ENCODE peak calls at places on chromosomes 12 and 14, in five cellular contexts. One of them, this sample, is unnamed.

GRCh38 chr14:97180304-97181200 is 383.4 kb downstream of the VRK1 start:
- DNase-seq in AG04450: no peak
- DNase-seq in substantia nigra: no peak
- DNase-seq in tibial artery: no peak
- DNase-seq in thyroid gland: no peak
- DNase-seq in this sample: no peak

GRCh38 chr14:52703225-52703624 is 3.8 kb upstream of the PSMC6 start:
- DNase-seq in substantia nigra: no peak
- DNase-seq in tibial artery: no peak
- DNase-seq in thyroid gland: no peak
- DNase-seq in AG04450: peak
- DNase-seq in this sample: no peak

GRCh38 chr12:1864867-1865266 is 44.5 kb downstream of the LRTM2 start:
- DNase-seq in substantia nigra: no peak
- DNase-seq in tibial artery: no peak
- DNase-seq in AG04450: no peak
- DNase-seq in thyroid gland: no peak
- DNase-seq in this sample: no peak

GRCh38 chr12:27334052-27334720 is 1.6 kb downstream of the BMAL2 start:
- DNase-seq in substantia nigra: no peak
- DNase-seq in tibial artery: no peak
- DNase-seq in thyroid gland: no peak
- DNase-seq in AG04450: no peak
- DNase-seq in this sample: no peak

GRCh38 chr12:110102255-110102654 is 21.9 kb upstream of the IFT81 start:
- DNase-seq in tibial artery: peak
- DNase-seq in thyroid gland: peak
- DNase-seq in AG04450: no peak
- DNase-seq in substantia nigra: no peak
- DNase-seq in this sample: no peak

GRCh38 chr12:49985981-49986380 is 13.2 kb downstream of the AQP6 start:
- DNase-seq in AG04450: no peak
- DNase-seq in thyroid gland: no peak
- DNase-seq in tibial artery: no peak
- DNase-seq in substantia nigra: no peak
- DNase-seq in this sample: no peak

GRCh38 chr12:132345126-132345525 is 15.7 kb upstream of the GALNT9 start:
- DNase-seq in thyroid gland: no peak
- DNase-seq in tibial artery: no peak
- DNase-seq in substantia nigra: no peak
- DNase-seq in AG04450: no peak
- DNase-seq in this sample: no peak

GRCh38 chr12:47819544-47819901 is 180 bp downstream of the HDAC7 start:
- DNase-seq in thyroid gland: no peak
- DNase-seq in AG04450: no peak
- DNase-seq in substantia nigra: no peak
- DNase-seq in tibial artery: no peak
- DNase-seq in this sample: no peak

GRCh38 chr12:28882444-28882843 is 266.6 kb upstream of the FAR2 start:
- DNase-seq in thyroid gland: no peak
- DNase-seq in tibial artery: no peak
- DNase-seq in AG04450: no peak
- DNase-seq in substantia nigra: no peak
- DNase-seq in this sample: no peak

GRCh38 chr14:52808101-52808500 is 16.7 kb upstream of the GNPNAT1 start:
- DNase-seq in AG04450: no peak
- DNase-seq in substantia nigra: no peak
- DNase-seq in tibial artery: no peak
- DNase-seq in thyroid gland: no peak
- DNase-seq in this sample: no peak

GRCh38 chr12:90246673-90247072 is 538.0 kb upstream of the ATP2B1 start:
- DNase-seq in substantia nigra: no peak
- DNase-seq in AG04450: no peak
- DNase-seq in tibial artery: no peak
- DNase-seq in thyroid gland: no peak
- DNase-seq in this sample: no peak

GRCh38 chr12:90250041-90250440 is 541.4 kb upstream of the ATP2B1 start:
- DNase-seq in thyroid gland: peak
- DNase-seq in tibial artery: no peak
- DNase-seq in substantia nigra: no peak
- DNase-seq in AG04450: no peak
- DNase-seq in this sample: no peak

GRCh38 chr12:90253674-90254181 is 545.1 kb upstream of the ATP2B1 start:
- DNase-seq in thyroid gland: peak
- DNase-seq in substantia nigra: no peak
- DNase-seq in AG04450: peak
- DNase-seq in tibial artery: peak
- DNase-seq in this sample: peak

GRCh38 chr12:90253142-90253541 is 544.5 kb upstream of the ATP2B1 start:
- DNase-seq in substantia nigra: no peak
- DNase-seq in AG04450: no peak
- DNase-seq in tibial artery: no peak
- DNase-seq in thyroid gland: no peak
- DNase-seq in this sample: no peak

DNA sequence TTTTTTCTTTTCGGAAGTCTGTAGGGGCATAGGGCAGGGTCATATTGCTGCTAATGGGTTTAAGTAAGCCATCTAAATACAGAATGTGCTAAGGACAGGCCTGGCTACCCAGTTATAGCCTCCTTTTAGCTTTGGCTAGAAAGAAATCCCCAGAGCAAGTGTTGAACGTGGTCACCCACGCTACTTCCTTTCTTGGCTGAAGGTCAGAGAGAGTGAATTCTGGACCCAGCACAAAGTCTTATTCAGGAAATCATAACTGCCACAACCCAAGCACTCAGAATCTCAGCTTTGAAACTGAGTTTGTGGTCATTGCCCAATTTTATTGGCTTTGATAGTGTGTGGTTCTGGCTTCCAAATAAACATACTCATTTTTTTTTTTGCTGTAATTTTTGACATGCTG is 542.1 kb upstream of the ATP2B1 start:
- DNase-seq in AG04450: no peak
- DNase-seq in thyroid gland: peak
- DNase-seq in tibial artery: peak
- DNase-seq in substantia nigra: no peak
- DNase-seq in this sample: peak
- H3K27ac ChIP-seq in AG04450: no peak
- H3K27ac ChIP-seq in thyroid gland: no peak
- H3K27ac ChIP-seq in tibial artery: no peak
- H3K27ac ChIP-seq in substantia nigra: no peak
- H3K27ac ChIP-seq in this sample: no peak

GRCh38 chr12:108859923-108860291 is 2.5 kb upstream of the SSH1 start:
- DNase-seq in thyroid gland: no peak
- DNase-seq in substantia nigra: no peak
- DNase-seq in AG04450: no peak
- DNase-seq in tibial artery: no peak
- DNase-seq in this sample: no peak
- H3K27ac ChIP-seq in thyroid gland: no peak
- H3K27ac ChIP-seq in substantia nigra: no peak
- H3K27ac ChIP-seq in AG04450: no peak
- H3K27ac ChIP-seq in tibial artery: no peak
- H3K27ac ChIP-seq in this sample: no peak

DNA sequence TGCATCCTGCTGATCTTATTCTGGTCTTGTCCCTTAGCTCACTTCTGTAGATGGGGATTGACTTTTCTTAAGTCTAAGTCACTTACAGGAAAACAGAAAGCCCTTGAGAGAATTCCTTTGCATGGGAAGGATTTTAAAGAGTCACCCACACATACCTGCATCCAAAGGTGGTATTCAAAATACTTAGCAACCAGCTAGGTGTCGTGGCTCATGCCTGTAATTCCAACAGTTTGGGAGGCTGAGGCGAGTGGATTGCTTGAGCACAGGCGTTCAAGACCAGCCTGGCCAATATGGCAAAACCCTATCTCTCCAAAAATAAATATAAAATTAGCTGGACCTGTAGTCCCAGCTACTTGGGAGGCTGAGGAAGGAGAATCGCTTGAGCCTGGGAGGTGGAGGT is 14.2 kb downstream of the FGF6 start:
- DNase-seq in substantia nigra: no peak
- DNase-seq in tibial artery: no peak
- DNase-seq in AG04450: no peak
- DNase-seq in thyroid gland: no peak
- DNase-seq in this sample: no peak
- H3K27ac ChIP-seq in substantia nigra: no peak
- H3K27ac ChIP-seq in tibial artery: no peak
- H3K27ac ChIP-seq in AG04450: no peak
- H3K27ac ChIP-seq in thyroid gland: no peak
- H3K27ac ChIP-seq in this sample: no peak

GRCh38 chr14:68377459-68377858 is 415.4 kb downstream of the ZFP36L1 start:
- DNase-seq in AG04450: no peak
- DNase-seq in thyroid gland: no peak
- DNase-seq in tibial artery: peak
- DNase-seq in substantia nigra: no peak
- DNase-seq in this sample: peak
- H3K27ac ChIP-seq in AG04450: no peak
- H3K27ac ChIP-seq in thyroid gland: no peak
- H3K27ac ChIP-seq in tibial artery: peak
- H3K27ac ChIP-seq in substantia nigra: peak
- H3K27ac ChIP-seq in this sample: peak

GRCh38 chr14:95314609-95315008 is 5.1 kb downstream of the CLMN start:
- DNase-seq in substantia nigra: no peak
- DNase-seq in tibial artery: peak
- DNase-seq in AG04450: no peak
- DNase-seq in thyroid gland: no peak
- DNase-seq in this sample: no peak
- H3K27ac ChIP-seq in substantia nigra: peak
- H3K27ac ChIP-seq in tibial artery: peak
- H3K27ac ChIP-seq in AG04450: no peak
- H3K27ac ChIP-seq in thyroid gland: no peak
- H3K27ac ChIP-seq in this sample: peak

DNA sequence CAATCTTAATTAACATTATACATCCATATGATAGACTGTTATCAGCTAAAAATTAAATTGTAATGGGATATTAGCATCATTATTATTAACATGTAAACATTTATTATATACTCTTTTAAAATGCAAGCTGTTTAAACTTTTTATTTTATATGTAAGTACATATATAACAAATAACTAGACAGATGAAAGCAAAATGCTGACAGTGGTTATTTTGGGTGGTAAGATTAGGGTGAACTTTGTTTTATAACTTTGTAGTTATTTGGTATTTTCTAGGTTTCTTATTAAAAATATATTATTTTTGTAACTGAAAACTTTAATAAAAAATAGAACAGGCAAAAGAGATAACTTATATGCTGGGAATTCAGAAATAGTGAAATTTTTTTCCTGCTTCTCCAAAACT is 62.6 kb upstream of the KIF21A start:
- DNase-seq in thyroid gland: no peak
- DNase-seq in AG04450: no peak
- DNase-seq in tibial artery: no peak
- DNase-seq in substantia nigra: no peak
- DNase-seq in this sample: no peak
- H3K27ac ChIP-seq in thyroid gland: no peak
- H3K27ac ChIP-seq in AG04450: no peak
- H3K27ac ChIP-seq in tibial artery: no peak
- H3K27ac ChIP-seq in substantia nigra: no peak
- H3K27ac ChIP-seq in this sample: no peak

GRCh38 chr14:104666981-104667380 is 22.4 kb upstream of the INF2 start:
- DNase-seq in thyroid gland: no peak
- DNase-seq in AG04450: no peak
- DNase-seq in substantia nigra: no peak
- DNase-seq in tibial artery: no peak
- DNase-seq in this sample: no peak
- H3K27ac ChIP-seq in thyroid gland: no peak
- H3K27ac ChIP-seq in AG04450: no peak
- H3K27ac ChIP-seq in substantia nigra: peak
- H3K27ac ChIP-seq in tibial artery: no peak
- H3K27ac ChIP-seq in this sample: no peak

GRCh38 chr14:69137456-69138188 is 15.3 kb downstream of the DCAF5 start:
- DNase-seq in thyroid gland: no peak
- DNase-seq in AG04450: no peak
- DNase-seq in tibial artery: no peak
- DNase-seq in substantia nigra: no peak
- DNase-seq in this sample: no peak

GRCh38 chr14:69141550-69141949 is 11.4 kb downstream of the DCAF5 start:
- DNase-seq in thyroid gland: no peak
- DNase-seq in AG04450: no peak
- DNase-seq in substantia nigra: no peak
- DNase-seq in tibial artery: no peak
- DNase-seq in this sample: no peak

GRCh38 chr14:69139743-69140142 is 13.2 kb downstream of the DCAF5 start:
- DNase-seq in tibial artery: no peak
- DNase-seq in thyroid gland: no peak
- DNase-seq in AG04450: no peak
- DNase-seq in substantia nigra: no peak
- DNase-seq in this sample: no peak

GRCh38 chr14:69135133-69135532 is 17.8 kb downstream of the DCAF5 start:
- DNase-seq in AG04450: no peak
- DNase-seq in thyroid gland: no peak
- DNase-seq in substantia nigra: no peak
- DNase-seq in tibial artery: no peak
- DNase-seq in this sample: no peak

DNA sequence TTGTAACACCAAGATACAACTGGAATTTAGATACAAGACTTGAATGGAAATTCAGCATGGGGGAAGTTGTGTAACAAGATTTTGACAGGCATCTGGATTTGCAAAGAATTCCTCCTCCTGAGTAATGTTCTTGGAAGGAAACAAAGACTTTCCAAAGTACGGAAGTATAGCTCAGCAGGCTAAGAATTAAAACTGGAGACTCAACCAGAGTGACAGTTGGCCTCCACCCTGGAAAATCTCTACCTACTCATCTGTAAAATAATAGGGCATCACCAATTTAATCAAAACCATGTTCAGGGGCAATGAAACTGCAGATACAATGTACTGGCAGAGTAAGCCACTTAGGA is 14.8 kb downstream of the DCAF5 start:
- DNase-seq in thyroid gland: no peak
- DNase-seq in substantia nigra: no peak
- DNase-seq in AG04450: no peak
- DNase-seq in tibial artery: no peak
- DNase-seq in this sample: no peak
- H3K27ac ChIP-seq in thyroid gland: no peak
- H3K27ac ChIP-seq in substantia nigra: no peak
- H3K27ac ChIP-seq in AG04450: peak
- H3K27ac ChIP-seq in tibial artery: peak
- H3K27ac ChIP-seq in this sample: peak

GRCh38 chr14:32821989-32822653 is 116.6 kb upstream of the NPAS3 start:
- DNase-seq in substantia nigra: no peak
- DNase-seq in AG04450: peak
- DNase-seq in tibial artery: no peak
- DNase-seq in thyroid gland: no peak
- DNase-seq in this sample: no peak
- H3K27ac ChIP-seq in substantia nigra: no peak
- H3K27ac ChIP-seq in AG04450: no peak
- H3K27ac ChIP-seq in tibial artery: no peak
- H3K27ac ChIP-seq in thyroid gland: no peak
- H3K27ac ChIP-seq in this sample: no peak

DNA sequence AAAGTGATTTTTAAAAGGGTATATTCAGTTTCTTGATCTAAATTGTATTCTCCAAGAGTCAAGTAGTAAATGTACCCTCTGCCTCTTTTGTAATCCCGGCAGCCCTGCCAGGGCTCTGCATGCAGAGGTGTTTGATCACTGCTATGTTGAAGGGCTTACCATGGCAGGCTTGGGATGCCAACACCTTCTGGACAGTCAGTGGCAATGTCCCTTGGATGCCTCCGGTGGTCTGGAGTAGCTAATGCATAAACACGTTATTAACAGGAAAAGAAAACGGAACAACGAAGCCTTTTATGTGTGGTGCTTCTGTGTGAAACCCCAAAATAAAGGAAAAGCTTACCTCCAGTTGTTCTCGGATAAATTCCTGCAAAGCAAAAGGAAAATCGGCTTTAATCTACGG is 19.9 kb downstream of the EIF2B2 start:
- DNase-seq in thyroid gland: peak
- DNase-seq in tibial artery: no peak
- DNase-seq in substantia nigra: no peak
- DNase-seq in AG04450: no peak
- DNase-seq in this sample: no peak
- H3K27ac ChIP-seq in thyroid gland: no peak
- H3K27ac ChIP-seq in tibial artery: no peak
- H3K27ac ChIP-seq in substantia nigra: no peak
- H3K27ac ChIP-seq in AG04450: no peak
- H3K27ac ChIP-seq in this sample: no peak

This sample was measured in sigmoid colon.